ENCODE peak calls at places on chromosomes 1 and 21, in five cellular contexts. M is DMS153, A is T47D, W is HFFc6, S is LoVo. Q is an unnamed sample.

GRCh38 chr1:160130939-160131338 is 15.4 kb downstream of the ATP1A2 start:
- DNase-seq in M (no peak), A (no peak), W (no peak), S (no peak), Q (no peak)

GRCh38 chr1:165288301-165289120 is 68.0 kb downstream of the LMX1A start:
- DNase-seq in M (peak), A (no peak), W (no peak), S (no peak), Q (peak)

GRCh38 chr1:100188617-100189016 is 10.6 kb upstream of the LRRC39 start:
- DNase-seq in M (peak), A (no peak), W (peak), S (no peak), Q (no peak)

GRCh38 chr1:156153362-156153761 is at the start of gene SEMA4A:
- DNase-seq in M (no peak), A (peak), W (no peak), S (no peak), Q (peak)

GRCh38 chr1:151511636-151512215 is 539 bp downstream of the CGN start:
- DNase-seq in M (peak), A (no peak), W (no peak), S (no peak), Q (peak)

GRCh38 chr1:11802973-11803885 is 2.5 kb downstream of the MTHFR start:
- DNase-seq in M (peak), A (no peak), W (peak), S (no peak), Q (peak)

GRCh38 chr21:31873696-31874599 is 1.1 kb downstream of the HUNK start:
- DNase-seq in M (no peak), A (peak), W (no peak), S (peak), Q (peak)

GRCh38 chr1:160291248-160292220 is 6.6 kb upstream of the PEX19 start:
- DNase-seq in M (peak), A (peak), W (peak), S (peak), Q (peak)

GRCh38 chr1:94237291-94238226 is at the start of gene ARHGAP29:
- DNase-seq in M (peak), A (peak), W (peak), S (peak), Q (peak)

GRCh38 chr1:227351443-227351842 is 33.2 kb upstream of the CDC42BPA start:
- DNase-seq in M (no peak), A (no peak), W (peak), S (peak), Q (no peak)

GRCh38 chr1:201703646-201704438 is 125.1 kb upstream of the IPO9 start:
- DNase-seq in M (peak), A (peak), W (peak), S (peak), Q (peak)

GRCh38 chr1:112646225-112646624 is 26.6 kb downstream of the CAPZA1 start:
- DNase-seq in M (no peak), A (no peak), W (no peak), S (no peak), Q (no peak)

GRCh38 chr1:110425196-110425595 is 17.7 kb upstream of the LAMTOR5 start:
- DNase-seq in M (no peak), A (no peak), W (no peak), S (no peak), Q (no peak)

GRCh38 chr1:17225140-17225539 is 20.2 kb downstream of the PADI1 start:
- DNase-seq in M (no peak), A (no peak), W (no peak), S (no peak), Q (no peak)

GRCh38 chr1:3127738-3128137 is 58.7 kb downstream of the PRDM16 start:
- DNase-seq in M (no peak), A (no peak), W (no peak), S (no peak), Q (no peak)

GRCh38 chr1:243598433-243598832 is 251.6 kb downstream of the AKT3 start:
- DNase-seq in M (no peak), A (no peak), W (peak), S (no peak), Q (no peak)

GRCh38 chr1:199545780-199546179 is 481.7 kb upstream of the NR5A2 start:
- DNase-seq in M (no peak), A (no peak), W (peak), S (no peak), Q (peak)

GRCh38 chr1:205199931-205200299 is 11.6 kb downstream of the DSTYK start:
- DNase-seq in M (no peak), A (no peak), W (no peak), S (no peak), Q (no peak)

GRCh38 chr1:14924455-14925325 is 228.9 kb upstream of the TMEM51 start:
- DNase-seq in M (no peak), A (peak), W (peak), S (peak), Q (peak)

GRCh38 chr1:112058815-112059450 is 69.5 kb upstream of the KCND3 start:
- DNase-seq in M (no peak), A (no peak), W (no peak), S (no peak), Q (peak)

GRCh38 chr1:211928993-211929637 is 98.6 kb upstream of the LPGAT1 start:
- DNase-seq in M (peak), A (no peak), W (no peak), S (peak), Q (peak)

GRCh38 chr1:93584238-93585003 is 97.2 kb downstream of the BCAR3 start:
- DNase-seq in M (no peak), A (no peak), W (peak), S (no peak), Q (no peak)

GRCh38 chr1:39098569-39099250 is 72.6 kb downstream of the NDUFS5 start:
- DNase-seq in M (peak), A (peak), W (peak), S (peak), Q (peak)

GRCh38 chr1:24318988-24319863 is at the start of gene GRHL3:
- DNase-seq in M (peak), A (peak), W (no peak), S (peak), Q (peak)

GRCh38 chr1:227140376-227140775 is 177.9 kb downstream of the CDC42BPA start:
- DNase-seq in M (no peak), A (no peak), W (no peak), S (no peak), Q (no peak)

GRCh38 chr1:9294910-9295636 is 2.4 kb downstream of the SPSB1 start:
- DNase-seq in M (peak), A (no peak), W (peak), S (no peak), Q (no peak)

GRCh38 chr1:34412597-34413392 is 236.1 kb downstream of the C1orf94 start:
- DNase-seq in M (no peak), A (no peak), W (no peak), S (no peak), Q (no peak)

GRCh38 chr21:45695086-45695485 is 51.6 kb downstream of the PCBP3 start:
- DNase-seq in M (no peak), A (no peak), W (no peak), S (no peak), Q (no peak)

GRCh38 chr1:22329171-22329540 is 122.5 kb upstream of the ZBTB40 start:
- DNase-seq in M (no peak), A (no peak), W (no peak), S (no peak), Q (no peak)

GRCh38 chr1:244863491-244864252 is 671 bp downstream of the HNRNPU start:
- DNase-seq in M (no peak), A (no peak), W (no peak), S (no peak), Q (no peak)

GRCh38 chr1:32072622-32073386 is at the start of gene TMEM39B:
- DNase-seq in M (peak), A (peak), W (peak), S (peak), Q (peak)